ENCODE peak calls at places on chromosomes 6 and 20, in six cellular contexts. R, C, Z, X, G and H are unnamed samples.

GRCh38 chr6:158170656-158171081 is 2.5 kb downstream of the GTF2H5 start:
- DNase-seq in R (peak; percentile 85), C (peak; percentile 34), Z (no peak), X (no peak), G (no peak), H (no peak)

GRCh38 chr6:29553268-29554057 is 6.1 kb downstream of the UBD start:
- DNase-seq in R (peak; percentile 55), C (peak; percentile 90), Z (peak; percentile 89), X (peak; percentile 82), G (peak; percentile 82), H (no peak)

GRCh38 chr6:91099501-91099900 is 512.6 kb upstream of the MAP3K7 start:
- DNase-seq in R (no peak), C (no peak), Z (no peak), X (no peak), G (no peak), H (no peak)

GRCh38 chr6:89251976-89252375 is 34.8 kb upstream of the GABRR1 start:
- DNase-seq in R (no peak), C (no peak), Z (no peak), X (no peak), G (no peak), H (no peak)

GRCh38 chr6:77089776-77090175 is 373.5 kb downstream of the HTR1B start:
- DNase-seq in R (peak; percentile 64), C (no peak), Z (no peak), X (no peak), G (no peak), H (peak; percentile 4)

GRCh38 chr6:148751233-148751632 is 4.4 kb downstream of the UST start:
- DNase-seq in R (no peak), C (no peak), Z (no peak), X (no peak), G (no peak), H (no peak)

GRCh38 chr20:20594171-20594530 is 118.3 kb downstream of the RALGAPA2 start:
- DNase-seq in R (no peak), C (peak; percentile 73), Z (no peak), X (no peak), G (no peak), H (peak; percentile 26)

GRCh38 chr6:137689377-137689776 is 177.7 kb upstream of the TNFAIP3 start:
- DNase-seq in R (no peak), C (no peak), Z (no peak), X (no peak), G (no peak), H (no peak)

GRCh38 chr6:160073272-160073671 is 48.3 kb upstream of the SLC22A1 start:
- DNase-seq in R (no peak), C (no peak), Z (no peak), X (no peak), G (no peak), H (no peak)

GRCh38 chr6:160070427-160070826 is 51.2 kb upstream of the SLC22A1 start:
- DNase-seq in R (no peak), C (no peak), Z (no peak), X (no peak), G (no peak), H (no peak)

GRCh38 chr6:160070831-160071230 is 50.8 kb upstream of the SLC22A1 start:
- DNase-seq in R (no peak), C (no peak), Z (no peak), X (no peak), G (no peak), H (no peak)

GRCh38 chr6:160069459-160069858 is 52.2 kb upstream of the SLC22A1 start:
- DNase-seq in R (no peak), C (no peak), Z (no peak), X (no peak), G (no peak), H (no peak)

DNA sequence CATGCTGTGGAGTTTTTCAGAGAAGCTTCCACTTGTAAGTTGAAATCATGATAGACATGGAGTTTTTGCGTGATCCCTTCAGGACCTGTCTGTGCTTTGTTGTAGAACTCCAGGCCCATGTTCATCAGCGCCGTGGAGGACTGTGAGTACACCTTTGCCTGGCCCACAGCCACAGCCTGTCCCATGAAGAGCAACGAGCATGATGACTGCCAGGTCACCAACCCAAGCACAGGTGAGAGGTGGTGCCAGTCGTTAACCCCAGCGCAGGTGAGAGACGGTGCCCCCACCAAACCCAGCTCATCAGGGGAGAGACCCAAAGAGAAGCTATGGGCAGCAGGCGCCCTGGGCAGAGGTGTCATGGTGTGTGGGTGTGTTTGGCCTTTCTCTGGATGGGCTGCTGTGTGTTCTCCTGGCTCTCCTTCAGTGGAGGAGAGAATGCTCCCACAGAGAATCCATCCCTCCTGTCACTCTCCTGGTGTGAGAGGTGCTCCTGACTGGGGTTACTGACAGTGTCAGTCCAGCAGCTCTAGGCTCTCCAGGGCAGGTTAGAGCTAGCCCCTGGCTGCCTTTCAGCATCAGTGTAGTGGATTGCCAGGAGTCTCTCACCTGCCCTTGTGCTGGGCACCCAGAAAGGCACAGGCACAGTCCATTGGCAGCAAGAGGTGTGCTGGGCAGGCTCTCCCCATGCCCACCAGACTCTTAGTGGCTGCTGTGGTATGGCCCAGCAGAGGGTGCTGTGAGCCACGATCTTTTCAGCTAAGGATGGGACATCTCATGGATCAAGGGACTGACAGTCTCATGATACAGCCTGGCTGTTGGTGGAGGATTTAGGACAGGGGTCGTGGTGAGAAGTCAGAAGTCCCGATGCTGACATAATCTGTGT is 49.6 kb upstream of the SLC22A1 start:
- DNase-seq in R (no peak), C (peak; percentile 33), Z (no peak), X (no peak), G (no peak), H (no peak)
- H3K27ac ChIP-seq in R (no peak overlapping the region), C (no peak overlapping the region), Z (no peak overlapping the region), X (no peak overlapping the region), G (no peak overlapping the region), H (peak overlapping the region; percentile 8)

GRCh38 chr6:44397424-44398169 is 10.1 kb downstream of the CDC5L start:
- DNase-seq in R (no peak), C (no peak), Z (no peak), X (no peak), G (no peak), H (no peak)
- TF ChIP-seq CTCF in R (no peak), C (no peak), Z (peak; percentile 19), X (no peak), G (no peak), H (no peak)

GRCh38 chr6:149877678-149878077 is 13.5 kb upstream of the LRP11 start:
- DNase-seq in R (no peak), C (no peak), Z (no peak), X (no peak), G (no peak), H (no peak)

GRCh38 chr6:149871182-149871581 is 7.0 kb upstream of the LRP11 start:
- DNase-seq in R (no peak), C (no peak), Z (no peak), X (no peak), G (no peak), H (no peak)

GRCh38 chr6:149881066-149881766 is 16.7 kb downstream of the RAET1E start:
- DNase-seq in R (no peak), C (no peak), Z (no peak), X (no peak), G (no peak), H (no peak)

GRCh38 chr6:149872233-149872632 is 8.1 kb upstream of the LRP11 start:
- DNase-seq in R (no peak), C (no peak), Z (no peak), X (no peak), G (no peak), H (no peak)

GRCh38 chr6:149876241-149876933 is 12.2 kb upstream of the LRP11 start:
- DNase-seq in R (no peak), C (no peak), Z (no peak), X (no peak), G (no peak), H (no peak)
- H3K27ac ChIP-seq in R (no peak overlapping the region), C (no peak overlapping the region), Z (no peak overlapping the region), X (no peak overlapping the region), G (no peak overlapping the region), H (no peak overlapping the region)

DNA sequence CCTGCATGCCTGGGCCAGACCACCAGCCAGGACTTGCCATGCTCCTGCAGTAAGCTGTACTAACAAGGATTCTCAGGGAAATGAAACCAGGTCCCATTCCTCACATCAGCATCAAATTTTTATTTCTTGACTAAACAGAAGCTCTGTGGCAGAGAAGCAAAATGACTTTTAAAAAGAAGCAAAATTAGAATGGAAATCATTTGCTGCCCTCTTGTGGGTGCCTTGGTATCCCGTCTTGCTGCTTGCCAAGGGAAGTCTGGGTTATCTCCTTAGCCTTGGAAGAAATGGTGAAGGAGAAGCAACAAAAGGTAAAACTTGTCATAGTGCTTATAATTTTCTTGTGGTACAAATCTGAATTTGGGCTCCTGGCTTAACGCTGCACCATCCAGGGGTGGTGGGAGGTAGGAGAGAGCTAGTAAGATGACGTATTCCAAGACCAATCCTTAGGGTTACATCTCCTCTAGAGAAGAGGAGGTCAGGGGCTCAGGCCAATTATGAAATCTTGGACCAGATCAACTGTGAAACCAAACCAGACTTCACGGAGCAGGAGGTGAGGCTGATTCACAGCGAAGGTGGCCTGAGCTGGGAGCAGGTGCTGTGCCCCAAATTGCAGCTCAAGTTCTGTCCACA is 107.5 kb downstream of the FAXC start:
- DNase-seq in R (peak; percentile 35), C (peak; percentile 74), Z (peak; percentile 45), X (no peak), G (no peak), H (peak; percentile 20)
- TF ChIP-seq CTCF in R (peak; percentile 70), C (peak; percentile 82), Z (peak; percentile 78), X (peak; percentile 30), G (no peak), H (peak; percentile 26)

GRCh38 chr20:36065427-36065998 is 89.0 kb upstream of the EPB41L1 start:
- DNase-seq in R (no peak), C (no peak), Z (peak; percentile 34), X (no peak), G (no peak), H (no peak)
- H3K27ac ChIP-seq in R (no peak overlapping the region), C (no peak overlapping the region), Z (no peak overlapping the region), X (peak overlapping the region; percentile 88), G (peak overlapping the region; percentile 92), H (peak overlapping the region; percentile 75)

GRCh38 chr6:12112540-12113189 is 100.6 kb downstream of the HIVEP1 start:
- DNase-seq in R (no peak), C (no peak), Z (no peak), X (no peak), G (no peak), H (no peak)
- TF ChIP-seq CTCF in R (no peak), C (no peak), Z (no peak), X (no peak), G (no peak), H (no peak)

GRCh38 chr20:33837096-33837830 is 26.1 kb downstream of the CHMP4B start:
- DNase-seq in R (no peak), C (no peak), Z (no peak), X (no peak), G (no peak), H (no peak)

GRCh38 chr20:33839591-33839990 is 28.4 kb downstream of the CHMP4B start:
- DNase-seq in R (no peak), C (no peak), Z (no peak), X (peak; percentile 73), G (no peak), H (no peak)

GRCh38 chr20:33840759-33841438 is 29.8 kb downstream of the CHMP4B start:
- DNase-seq in R (no peak), C (no peak), Z (no peak), X (no peak), G (no peak), H (no peak)

GRCh38 chr20:33835773-33836172 is 24.6 kb downstream of the CHMP4B start:
- DNase-seq in R (no peak), C (no peak), Z (no peak), X (no peak), G (no peak), H (no peak)

GRCh38 chr20:33838035-33838864 is 27.1 kb downstream of the CHMP4B start:
- DNase-seq in R (peak; percentile 52), C (no peak), Z (no peak), X (no peak), G (no peak), H (peak; percentile 50)
- H3K27ac ChIP-seq in R (no peak overlapping the region), C (no peak overlapping the region), Z (no peak overlapping the region), X (peak overlapping the region; percentile 62), G (peak overlapping the region; percentile 43), H (no peak overlapping the region)